ENCODE peak calls at places on chromosomes 1 and 21, in eight cellular contexts. V is skeletal muscle cell, U is lung, S is neural progenitor cell, J is IMR-90, N is adrenal gland, Z is MG63, G is uterus. A is an unnamed sample.

GRCh38 chr21:39670741-39671140 is 58.0 kb downstream of the B3GALT5 start:
- DNase-seq in V (no peak), U (no peak), S (no peak), J (no peak), N (no peak), Z (peak; percentile 55), G (no peak), A (no peak)

GRCh38 chr1:121516279-121516967 is 331.6 kb downstream of the SRGAP2C start:
- DNase-seq in V (no peak), U (no peak), S (no peak), J (no peak), N (peak; percentile 21), Z (no peak), G (no peak), A (no peak)

GRCh38 chr21:36061445-36061844 is 1.1 kb upstream of the SETD4 start:
- DNase-seq in V (no peak), U (no peak), S (no peak), J (no peak), N (no peak), Z (no peak), G (no peak), A (no peak)

GRCh38 chr21:26469789-26470188 is 103.3 kb downstream of the CYYR1 start:
- DNase-seq in V (peak; percentile 86), U (peak; percentile 33), S (no peak), J (peak; percentile 50), N (peak; percentile 72), Z (peak; percentile 57), G (peak; percentile 28), A (no peak)

GRCh38 chr1:54312874-54313316 is 93.3 kb downstream of the SSBP3 start:
- DNase-seq in V (peak; percentile 73), U (peak; percentile 47), S (peak; percentile 73), J (peak; percentile 77), N (peak; percentile 73), Z (peak; percentile 54), G (peak; percentile 77), A (no peak)

GRCh38 chr21:19507682-19508260 is 1104.2 kb upstream of the TMPRSS15 start:
- DNase-seq in V (no peak), U (no peak), S (peak; percentile 31), J (no peak), N (no peak), Z (no peak), G (no peak), A (no peak)

GRCh38 chr1:39047374-39048229 is 21.5 kb downstream of the NDUFS5 start:
- DNase-seq in V (peak; percentile 81), U (peak; percentile 30), S (no peak), J (peak; percentile 87), N (peak; percentile 52), Z (peak; percentile 82), G (peak; percentile 68), A (no peak)

GRCh38 chr1:30706528-30706927 is 16.9 kb downstream of the MATN1 start:
- DNase-seq in V (no peak), U (no peak), S (no peak), J (peak; percentile 29), N (peak; percentile 86), Z (peak; percentile 71), G (no peak), A (no peak)

GRCh38 chr1:1782399-1783221 is 4.3 kb upstream of the NADK start:
- DNase-seq in V (no peak), U (peak; percentile 81), S (peak; percentile 35), J (peak; percentile 54), N (peak; percentile 70), Z (peak; percentile 57), G (peak; percentile 47), A (peak; percentile 83)

GRCh38 chr1:90712931-90713618 is 4.0 kb downstream of the BARHL2 start:
- DNase-seq in V (no peak), U (no peak), S (no peak), J (no peak), N (no peak), Z (no peak), G (no peak), A (no peak)

GRCh38 chr1:160567858-160568682 is 11.2 kb downstream of the CD84 start:
- DNase-seq in V (no peak), U (no peak), S (no peak), J (no peak), N (no peak), Z (no peak), G (no peak), A (no peak)

GRCh38 chr1:43349594-43350306 is 9.0 kb upstream of the CDC20 start:
- DNase-seq in V (no peak), U (no peak), S (peak; percentile 41), J (peak; percentile 92), N (no peak), Z (peak; percentile 77), G (no peak), A (peak; percentile 68)
- H3K4me3 ChIP-seq in V (peak overlapping the region; percentile 52), U (no peak overlapping the region), S (peak overlapping the region; percentile 75), J (peak overlapping the region; percentile 19), N (peak overlapping the region; percentile 63), Z (no peak overlapping the region), G (peak overlapping the region; percentile 51), A (peak overlapping the region; percentile 45)

DNA sequence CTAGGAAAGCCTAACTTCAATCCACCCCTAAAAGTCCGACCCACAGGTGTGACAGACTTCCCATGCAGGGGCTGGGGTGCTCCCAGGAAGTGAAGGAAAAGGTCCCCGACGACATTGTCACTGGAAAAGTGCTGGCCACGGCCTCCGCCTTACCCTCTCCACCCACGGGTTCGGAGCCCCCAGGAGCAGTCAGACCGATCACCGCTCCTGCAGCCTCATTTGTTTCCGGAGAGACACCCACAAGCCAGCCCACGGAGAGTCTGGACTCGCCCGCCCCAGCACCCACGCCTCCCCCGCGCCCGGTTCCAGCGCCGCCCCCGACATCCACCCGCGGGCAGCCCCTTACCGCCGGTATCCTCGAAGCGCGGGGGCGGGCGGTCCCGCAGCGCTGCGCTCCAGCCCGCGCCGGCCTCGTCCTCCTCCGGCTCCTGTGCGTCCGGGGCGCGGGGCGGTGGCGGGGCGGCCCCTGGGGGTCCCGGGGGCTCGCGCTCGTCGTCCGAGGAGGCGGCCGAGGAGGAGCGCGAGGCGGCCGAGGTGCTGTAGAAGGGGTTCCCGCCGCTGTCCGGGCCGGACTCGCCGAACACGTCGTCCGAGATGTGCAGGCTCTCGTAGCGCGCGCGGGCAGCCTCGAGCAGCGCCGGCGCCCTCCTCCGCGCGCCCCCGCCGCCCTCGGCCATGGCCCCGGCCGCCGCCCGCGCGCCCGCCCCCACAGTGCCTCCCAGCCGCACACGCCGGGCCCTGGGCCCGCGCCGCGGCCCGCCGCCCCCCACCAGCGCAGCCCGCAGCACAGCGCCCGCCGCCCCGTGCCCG is 675 bp downstream of the PGBD5 start:
- DNase-seq in V (no peak), U (no peak), S (peak; percentile 56), J (no peak), N (peak; percentile 32), Z (peak; percentile 10), G (no peak), A (no peak)
- H3K4me3 ChIP-seq in V (peak overlapping the region; percentile 51), U (peak overlapping the region; percentile 16), S (peak overlapping the region; percentile 64), J (peak overlapping the region; percentile 39), N (peak overlapping the region; percentile 10), Z (no peak overlapping the region), G (no peak overlapping the region), A (peak overlapping the region; percentile 46)

GRCh38 chr1:11229178-11229577 is 33.2 kb downstream of the MTOR start:
- DNase-seq in V (no peak), U (no peak), S (no peak), J (no peak), N (no peak), Z (no peak), G (no peak), A (no peak)

GRCh38 chr1:11233208-11233607 is 29.1 kb downstream of the MTOR start:
- DNase-seq in V (no peak), U (no peak), S (no peak), J (no peak), N (no peak), Z (no peak), G (no peak), A (no peak)

GRCh38 chr1:11227106-11228077 is 35.0 kb downstream of the MTOR start:
- DNase-seq in V (no peak), U (no peak), S (no peak), J (no peak), N (no peak), Z (no peak), G (no peak), A (no peak)
- H3K4me3 ChIP-seq in V (no peak overlapping the region), U (no peak overlapping the region), S (no peak overlapping the region), J (no peak overlapping the region), N (no peak overlapping the region), Z (no peak overlapping the region), G (no peak overlapping the region), A (no peak overlapping the region)

DNA sequence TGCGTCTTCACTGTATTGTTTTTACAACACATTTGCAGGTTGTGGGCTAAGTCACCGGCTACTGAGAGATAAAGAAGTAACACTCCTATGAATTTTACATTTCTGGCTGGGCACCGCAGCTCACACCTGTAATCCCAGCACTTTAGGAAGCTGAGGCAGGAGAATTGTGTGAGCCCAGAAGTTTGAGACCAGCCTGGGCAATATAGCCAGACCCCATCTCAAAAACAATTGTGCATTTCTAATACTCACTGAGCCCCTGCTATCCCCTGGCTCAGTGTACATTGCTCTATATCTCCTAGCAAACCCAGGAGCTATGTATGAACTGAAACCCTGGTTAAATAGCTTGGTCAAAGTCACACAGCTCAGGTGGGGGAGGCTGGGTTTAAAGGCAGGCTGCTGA is 108.7 kb downstream of the ZNF281 start:
- DNase-seq in V (no peak), U (no peak), S (no peak), J (no peak), N (no peak), Z (no peak), G (no peak), A (no peak)
- H3K4me3 ChIP-seq in V (no peak overlapping the region), U (no peak overlapping the region), S (no peak overlapping the region), J (no peak overlapping the region), N (no peak overlapping the region), Z (no peak overlapping the region), G (no peak overlapping the region), A (no peak overlapping the region)

DNA sequence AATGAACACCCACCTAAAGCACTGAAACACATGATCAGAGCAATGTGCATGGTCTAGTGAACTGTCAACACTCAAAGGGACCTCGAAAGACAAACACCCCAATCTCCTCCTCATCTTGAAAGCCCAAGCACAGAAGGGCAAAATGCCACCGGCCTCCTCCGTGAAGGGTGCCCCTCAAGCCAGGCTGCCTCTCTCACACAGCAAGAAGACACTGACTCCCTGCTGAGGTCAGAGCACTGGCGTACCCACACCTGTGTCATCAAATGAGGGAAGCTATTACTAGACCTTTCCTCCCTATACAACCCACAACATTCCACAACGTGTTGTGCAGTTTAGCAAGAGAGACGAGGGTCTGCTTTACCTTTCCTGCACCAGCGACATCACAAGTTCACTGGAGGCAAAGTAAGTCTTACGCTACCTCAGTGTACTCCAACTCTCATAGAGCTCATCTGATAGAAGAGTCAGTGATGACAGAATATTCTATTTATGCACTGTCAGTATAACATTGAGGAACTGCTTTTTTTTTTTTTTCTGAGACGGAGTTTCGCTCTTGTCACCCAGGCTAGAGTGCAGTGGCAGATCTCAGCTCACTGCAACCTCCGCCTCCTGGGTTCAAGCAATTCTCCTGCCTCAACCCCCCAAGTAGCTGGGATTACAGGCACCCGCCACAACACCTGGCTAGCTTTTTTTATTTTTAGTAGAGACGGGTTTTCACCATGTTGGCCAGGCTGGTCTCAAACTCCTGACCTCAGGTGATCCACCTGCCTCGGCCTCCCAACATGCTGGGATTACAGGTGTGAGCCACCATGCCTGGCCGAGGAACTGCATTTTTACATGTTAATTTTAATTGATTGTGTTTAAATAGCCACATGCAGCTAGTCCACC is 3.3 kb downstream of the SH3BP5L start:
- DNase-seq in V (no peak), U (no peak), S (no peak), J (no peak), N (no peak), Z (no peak), G (no peak), A (no peak)
- H3K4me3 ChIP-seq in V (no peak overlapping the region), U (no peak overlapping the region), S (no peak overlapping the region), J (peak overlapping the region; percentile 12), N (no peak overlapping the region), Z (no peak overlapping the region), G (no peak overlapping the region), A (no peak overlapping the region)

GRCh38 chr1:204306076-204306475 is 53.7 kb downstream of the PLEKHA6 start:
- DNase-seq in V (no peak), U (no peak), S (no peak), J (no peak), N (no peak), Z (no peak), G (no peak), A (no peak)
- H3K4me3 ChIP-seq in V (peak overlapping the region; percentile 12), U (no peak overlapping the region), S (no peak overlapping the region), J (peak overlapping the region; percentile 10), N (no peak overlapping the region), Z (no peak overlapping the region), G (no peak overlapping the region), A (no peak overlapping the region)

A was measured in prostate gland.